ENCODE peak calls at places on chromosomes 5 and 9, in five cellular contexts. N is fibroblast of mammary gland, S is breast epithelium, W is stomach, Q is HS-5. X is an unnamed sample.

GRCh38 chr9:77981332-77981731 is 50.3 kb downstream of the GNAQ start:
- DNase-seq in W (peak; percentile 63), N (peak; percentile 39), Q (no peak), S (no peak), X (no peak)

GRCh38 chr9:98375138-98375726 is 119.8 kb upstream of the TBC1D2 start:
- DNase-seq in S (no peak), N (peak; percentile 86), W (peak; percentile 0), Q (peak; percentile 75), X (peak; percentile 89)

GRCh38 chr5:77259479-77259878 is 49.0 kb downstream of the PDE8B start:
- DNase-seq in N (no peak), Q (no peak), S (no peak), W (no peak), X (no peak)

GRCh38 chr5:171750316-171750788 is 35.3 kb upstream of the SMIM23 start:
- DNase-seq in N (peak; percentile 59), S (no peak), W (no peak), Q (no peak), X (no peak)

GRCh38 chr9:38641985-38642864 is 21.8 kb upstream of the ANKRD18A start:
- DNase-seq in W (peak; percentile 45), S (no peak), Q (no peak), N (peak; percentile 44), X (no peak)

GRCh38 chr9:72753261-72753893 is 199.5 kb downstream of the ALDH1A1 start:
- DNase-seq in W (no peak), S (no peak), N (peak; percentile 13), Q (no peak), X (no peak)

GRCh38 chr5:125190232-125191051 is 444.0 kb upstream of the ZNF608 start:
- DNase-seq in W (no peak), S (no peak), N (no peak), Q (no peak), X (no peak)

GRCh38 chr9:125867752-125868400 is 120.7 kb downstream of the PBX3 start:
- DNase-seq in Q (no peak), N (peak; percentile 41), W (no peak), S (no peak), X (no peak)

GRCh38 chr9:38176256-38176655 is 107.2 kb upstream of the SHB start:
- DNase-seq in Q (no peak), N (no peak), W (no peak), S (no peak), X (no peak)